ENCODE peak calls at places on chromosomes 7 and 10, in four cellular contexts. S, G, A and P are unnamed samples.

GRCh38 chr10:60495357-60495756 is 105.7 kb upstream of the ANK3 start:
- DNase-seq in S (no peak), G (no peak), A (no peak), P (no peak)

GRCh38 chr7:24826662-24827020 is 69.4 kb upstream of the GSDME start:
- DNase-seq in S (no peak), G (no peak), A (no peak), P (no peak)

GRCh38 chr7:119472398-119473038 is 800.5 kb upstream of the KCND2 start:
- DNase-seq in S (no peak), G (no peak), A (no peak), P (peak)

GRCh38 chr10:71757450-71757918 is 15.8 kb downstream of the VSIR start:
- DNase-seq in S (no peak), G (no peak), A (no peak), P (no peak)

GRCh38 chr7:132516042-132516840 is 60.0 kb downstream of the PLXNA4 start:
- DNase-seq in S (no peak), G (no peak), A (no peak), P (no peak)

GRCh38 chr10:91579351-91579985 is 53.4 kb downstream of the PPP1R3C start:
- DNase-seq in S (no peak), G (no peak), A (no peak), P (no peak)

GRCh38 chr10:101330236-101331225 is 23.4 kb upstream of the BTRC start:
- DNase-seq in S (no peak), G (no peak), A (no peak), P (no peak)

GRCh38 chr10:94123253-94123995 is 129.7 kb downstream of the PLCE1 start:
- DNase-seq in S (no peak), G (no peak), A (no peak), P (no peak)

GRCh38 chr7:135862586-135863361 is 114.2 kb upstream of the FAM180A start:
- DNase-seq in S (no peak), G (no peak), A (no peak), P (no peak)

GRCh38 chr7:6254891-6255290 is 17.5 kb downstream of the CYTH3 start:
- DNase-seq in S (no peak), G (no peak), A (no peak), P (no peak)

GRCh38 chr7:6258440-6259182 is 13.8 kb downstream of the CYTH3 start:
- DNase-seq in S (no peak), G (no peak), A (peak), P (no peak)

GRCh38 chr7:6256709-6257535 is 15.5 kb downstream of the CYTH3 start:
- DNase-seq in S (no peak), G (no peak), A (peak), P (no peak)

GRCh38 chr7:6259257-6259656 is 13.2 kb downstream of the CYTH3 start:
- DNase-seq in S (no peak), G (no peak), A (no peak), P (no peak)

GRCh38 chr7:6257602-6258001 is 14.8 kb downstream of the CYTH3 start:
- DNase-seq in S (no peak), G (no peak), A (peak), P (no peak)
- TF ChIP-seq POLR2A in S (no peak), G (no peak), A (no peak), P (no peak)

DNA sequence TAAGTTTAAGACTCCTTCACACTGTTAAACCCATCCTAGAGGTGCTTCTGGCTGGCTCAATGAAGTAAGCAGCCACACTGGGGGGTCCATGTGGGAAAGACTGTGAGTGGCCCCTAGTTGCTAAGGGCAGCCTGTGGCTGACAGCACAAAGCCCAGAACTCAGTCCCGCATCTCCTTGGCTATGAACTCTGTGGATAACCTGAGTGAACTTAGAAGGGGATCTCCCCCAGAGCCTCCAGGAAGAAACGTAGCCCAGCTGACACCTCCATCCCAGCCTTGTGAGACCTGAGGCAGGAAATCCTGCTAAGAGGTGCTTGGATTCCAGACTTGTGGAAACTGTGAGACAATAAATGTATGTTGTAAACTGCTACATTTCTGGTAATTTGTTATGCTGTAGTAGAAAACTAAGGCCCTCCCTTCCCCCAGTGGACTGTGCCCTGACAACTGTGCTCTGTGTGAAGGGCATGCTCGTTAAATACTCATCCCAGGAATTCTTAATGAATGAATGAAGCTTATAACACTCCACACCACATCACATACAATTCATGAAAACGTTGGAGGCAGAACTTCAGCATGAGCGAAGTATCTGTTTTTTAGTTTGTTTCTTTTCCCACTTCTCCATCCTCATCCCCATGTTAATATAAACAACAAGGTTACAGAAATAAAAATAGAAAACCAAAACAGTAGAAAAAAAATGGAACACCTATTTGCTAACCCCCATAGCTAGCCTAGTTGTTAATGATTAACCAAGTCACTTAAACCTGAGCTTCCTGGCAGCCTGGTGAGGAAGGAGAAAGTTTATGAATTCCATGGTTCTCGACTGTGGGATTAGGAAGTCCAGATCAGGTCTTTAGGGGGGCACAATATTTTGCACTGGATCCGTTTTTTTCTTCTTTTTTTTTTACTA is 36.8 kb upstream of the AOAH start:
- DNase-seq in S (no peak), G (no peak), A (no peak), P (no peak)
- TF ChIP-seq POLR2A in S (no peak), G (no peak), A (no peak), P (no peak)

GRCh38 chr7:74606101-74606908 is 51.2 kb upstream of the GTF2I start:
- DNase-seq in S (no peak), G (no peak), A (peak), P (peak)

GRCh38 chr7:74598558-74598957 is 59.0 kb upstream of the GTF2I start:
- DNase-seq in S (no peak), G (no peak), A (no peak), P (no peak)

GRCh38 chr7:74606909-74607255 is 50.6 kb upstream of the GTF2I start:
- DNase-seq in S (no peak), G (no peak), A (no peak), P (no peak)

GRCh38 chr7:74599251-74599650 is 58.3 kb upstream of the GTF2I start:
- DNase-seq in S (no peak), G (no peak), A (peak), P (no peak)

DNA sequence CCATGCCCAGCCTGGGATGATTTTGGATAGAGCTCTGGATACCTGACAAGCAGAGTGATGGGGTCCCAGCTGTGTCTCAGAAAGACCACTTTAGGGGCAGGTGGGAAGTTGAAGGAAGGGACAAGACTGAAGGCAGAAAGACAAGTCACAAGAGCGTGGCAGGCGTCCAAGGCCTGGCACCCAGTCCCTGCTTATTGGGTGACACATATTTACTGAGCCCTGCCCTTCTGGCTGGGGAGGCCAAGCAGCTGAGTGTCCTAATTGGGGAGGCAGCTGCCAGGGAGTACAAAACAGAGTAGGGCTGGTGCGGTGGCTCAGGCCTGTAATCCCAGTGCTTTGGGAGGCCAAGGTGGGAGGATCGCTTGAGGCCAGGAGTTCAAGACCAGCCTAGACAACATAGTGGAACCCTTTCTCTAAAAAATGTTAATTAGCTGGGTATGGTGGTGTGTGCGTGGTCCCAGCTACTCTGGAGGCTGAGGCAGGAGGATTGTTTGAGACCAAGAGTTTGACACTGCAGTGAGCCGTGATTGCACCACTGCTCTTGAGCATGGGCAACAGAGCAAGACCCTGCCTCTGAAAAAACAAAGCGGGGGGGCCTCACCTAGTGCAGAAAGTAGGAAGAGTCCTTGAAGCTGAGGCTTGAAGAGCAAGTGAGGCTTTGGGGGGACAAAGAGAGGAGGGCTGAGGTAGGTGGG is 53.0 kb upstream of the GTF2I start:
- DNase-seq in S (no peak), G (no peak), A (no peak), P (peak)
- TF ChIP-seq POLR2A in S (no peak), G (no peak), A (no peak), P (no peak)

GRCh38 chr10:70162157-70162891 is 8.0 kb downstream of the SAR1A start:
- DNase-seq in S (no peak), G (no peak), A (no peak), P (no peak)
- TF ChIP-seq POLR2A in S (no peak), G (no peak), A (no peak), P (no peak)

DNA sequence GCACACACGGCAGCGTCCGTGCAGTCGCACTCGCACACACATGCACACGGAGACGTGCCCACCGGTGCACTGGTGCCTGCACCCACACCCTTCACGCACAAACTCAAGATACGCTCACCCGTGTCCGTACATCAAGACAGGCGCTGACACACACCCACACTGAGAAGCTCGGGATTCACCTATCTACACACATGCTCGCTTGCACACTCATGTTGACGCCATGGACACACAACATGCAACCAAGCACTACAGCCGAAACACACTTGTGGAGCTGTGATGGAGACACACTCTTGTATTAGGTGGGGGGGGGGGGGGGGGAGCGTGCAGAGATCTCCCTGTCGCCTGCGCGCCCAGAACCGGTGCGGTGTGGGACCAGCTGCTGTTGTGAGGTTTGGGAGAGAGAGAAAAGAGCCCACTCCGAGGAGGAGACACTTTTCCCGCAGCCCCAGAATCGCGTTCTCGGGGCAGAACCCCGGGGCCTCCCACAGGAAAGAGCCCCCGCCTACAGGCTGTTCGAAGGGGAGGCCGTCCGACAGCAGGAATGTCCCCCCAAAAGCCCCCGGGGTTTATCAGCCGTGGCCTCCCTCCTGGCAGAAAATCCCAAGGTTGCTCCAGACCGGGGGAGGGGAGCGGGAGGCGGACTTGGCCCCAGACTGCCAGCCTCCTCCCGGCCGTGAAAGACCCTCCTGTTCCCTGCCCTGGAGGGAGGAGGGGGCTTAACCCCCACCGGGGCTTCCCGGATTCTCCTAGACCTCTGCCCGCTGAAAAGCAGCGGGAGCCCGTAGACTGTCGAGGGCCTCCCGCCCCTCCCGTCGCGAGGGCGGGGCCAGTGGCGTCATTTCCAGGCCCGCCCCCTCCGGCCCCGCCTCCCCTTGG is 466 bp upstream of the NFKB2 start:
- DNase-seq in S (peak), G (peak), A (peak), P (peak)
- TF ChIP-seq POLR2A in S (peak), G (no peak), A (peak), P (peak)